ENCODE peak calls at places on chromosomes 16 and 17, in four cellular contexts. G, O, Z and J are unnamed samples.

GRCh38 chr16:50861926-50862325 is 120.0 kb downstream of the CYLD start:
- DNase-seq in Z (no peak), G (no peak), O (no peak), J (no peak)

GRCh38 chr16:9286930-9287329 is 195.5 kb downstream of the HAPSTR1 start:
- DNase-seq in G (no peak), Z (no peak), O (no peak), J (no peak)

GRCh38 chr17:13786000-13786598 is 184.4 kb upstream of the HS3ST3A1 start:
- DNase-seq in G (no peak), O (no peak), Z (no peak), J (no peak)

GRCh38 chr16:2592786-2593185 is 55.0 kb downstream of the PDPK1 start:
- DNase-seq in O (no peak), G (no peak), Z (no peak), J (no peak)

GRCh38 chr17:78683031-78683961 is 98.8 kb downstream of the CYTH1 start:
- DNase-seq in G (no peak), Z (no peak), O (no peak), J (no peak)

GRCh38 chr17:61396586-61397085 is 3.0 kb upstream of the TBX2 start:
- DNase-seq in O (no peak), G (no peak), Z (no peak), J (no peak)

GRCh38 chr16:27774779-27775178 is 224.8 kb downstream of the KATNIP start:
- DNase-seq in G (no peak), O (no peak), Z (no peak), J (no peak)

GRCh38 chr16:88907768-88908167 is 41.3 kb upstream of the PABPN1L start:
- DNase-seq in Z (no peak), G (no peak), O (no peak), J (no peak)

GRCh38 chr17:16442141-16442540 is 26.8 kb downstream of the TRPV2 start:
- DNase-seq in Z (no peak), G (no peak), O (no peak), J (no peak)

GRCh38 chr17:48483471-48484131 is 47.2 kb downstream of the HOXB1 start:
- DNase-seq in Z (no peak), O (no peak), G (no peak), J (no peak)

GRCh38 chr16:81181013-81181720 is 57.3 kb upstream of the BCO1 start:
- DNase-seq in Z (peak; percentile 72), O (peak; percentile 69), G (peak; percentile 62), J (no peak)

GRCh38 chr17:9371019-9371418 is 204.6 kb downstream of the STX8 start:
- DNase-seq in G (no peak), O (no peak), Z (no peak), J (no peak)

GRCh38 chr16:12531937-12532336 is 271.8 kb downstream of the CPPED1 start:
- DNase-seq in Z (peak; percentile 14), G (no peak), O (no peak), J (no peak)

GRCh38 chr16:72739577-72739976 is 308.4 kb downstream of the ZFHX3 start:
- DNase-seq in G (no peak), O (no peak), Z (no peak), J (no peak)

GRCh38 chr17:56592487-56593072 is 919 bp upstream of the NOG start:
- DNase-seq in Z (peak; percentile 86), G (peak; percentile 55), O (peak; percentile 52), J (peak; percentile 61)

GRCh38 chr17:82052638-82053059 is 951 bp downstream of the GPS1 start:
- DNase-seq in G (no peak), O (no peak), Z (no peak), J (no peak)

GRCh38 chr17:40452074-40452787 is 9.0 kb downstream of the IGFBP4 start:
- DNase-seq in G (no peak), Z (no peak), O (no peak), J (no peak)

GRCh38 chr16:51049678-51050378 is 101.2 kb downstream of the SALL1 start:
- DNase-seq in G (no peak), Z (no peak), O (no peak), J (no peak)

DNA sequence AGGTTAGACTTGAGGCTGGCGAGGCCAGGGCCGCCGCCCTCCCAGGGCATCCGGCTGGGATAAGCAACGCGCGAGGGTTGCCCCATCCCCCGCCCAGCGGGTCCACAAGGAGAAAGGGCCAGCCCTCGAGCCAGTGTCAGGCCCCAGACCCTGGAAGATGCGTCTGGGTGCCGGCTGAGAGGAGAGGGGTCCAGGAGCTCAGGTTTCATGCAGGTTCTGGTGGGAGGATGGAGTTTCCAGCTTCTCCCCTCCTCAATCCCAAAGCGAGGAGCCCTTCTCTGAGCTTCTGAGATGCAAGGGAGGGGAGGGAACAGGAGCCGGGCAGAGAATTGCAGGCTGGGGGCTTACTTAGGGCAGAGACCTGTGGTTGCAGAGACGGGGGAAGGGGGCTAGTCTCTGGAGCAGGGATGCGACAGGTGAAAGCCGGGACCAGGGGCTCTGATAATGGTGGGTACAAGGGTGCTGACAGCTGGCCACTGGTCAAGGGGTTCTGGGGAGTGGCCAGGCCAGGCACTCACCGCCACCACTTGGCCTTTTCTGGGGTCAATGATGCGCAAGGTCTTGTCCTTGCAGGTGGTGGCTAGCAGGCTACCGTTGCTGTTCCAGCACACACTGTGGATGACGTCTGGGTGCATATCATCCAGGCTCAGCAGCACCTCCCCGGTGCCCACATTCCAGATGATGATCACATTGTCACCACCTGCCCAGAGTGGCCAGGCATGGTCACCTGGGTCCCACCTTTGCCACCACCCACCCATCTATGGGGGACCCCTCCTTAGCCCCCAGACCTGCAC is 4.2 kb downstream of the CORO6 start:
- DNase-seq in Z (no peak), O (no peak), G (no peak), J (no peak)
- H3K4me3 ChIP-seq in Z (no peak overlapping the region), O (no peak overlapping the region), G (peak overlapping the region; percentile 47), J (no peak overlapping the region)

GRCh38 chr17:30506423-30506822 is 29.2 kb downstream of the GOSR1 start:
- DNase-seq in G (no peak), O (no peak), Z (no peak), J (no peak)
- H3K27ac ChIP-seq in G (no peak overlapping the region), O (no peak overlapping the region), Z (no peak overlapping the region), J (no peak overlapping the region)

DNA sequence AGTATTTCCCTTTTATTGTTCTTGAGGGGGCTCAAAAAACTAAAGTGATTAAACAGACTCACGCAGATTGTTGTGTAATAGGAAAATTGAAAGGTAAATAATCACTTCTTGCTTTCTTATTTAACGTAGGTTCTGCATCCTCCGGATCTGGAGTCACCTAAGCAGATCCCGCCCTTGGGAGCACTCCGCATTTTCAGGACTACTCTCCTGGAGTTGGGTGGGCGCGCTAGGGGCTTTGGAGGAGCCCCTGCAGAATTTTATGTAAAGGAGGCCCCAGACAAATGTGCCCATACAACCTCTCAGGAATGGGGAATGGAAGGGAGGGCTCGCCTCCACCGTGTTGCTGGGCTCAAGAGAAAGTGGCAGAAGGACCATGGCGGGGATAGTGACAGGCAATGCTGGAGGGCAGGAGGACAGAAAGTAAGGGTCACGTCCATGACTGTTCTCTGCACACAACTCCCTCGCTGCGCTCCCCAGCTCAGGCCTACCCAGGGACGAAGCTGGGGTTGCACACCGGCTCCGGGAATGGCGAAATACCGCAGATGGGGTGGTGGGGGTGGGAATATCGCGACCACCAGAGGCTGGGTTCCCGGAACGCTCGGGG is 8.3 kb downstream of the MT2A start:
- DNase-seq in Z (no peak), O (no peak), G (no peak), J (no peak)
- TF ChIP-seq CTCF in Z (no peak), O (no peak), G (no peak), J (no peak)

DNA sequence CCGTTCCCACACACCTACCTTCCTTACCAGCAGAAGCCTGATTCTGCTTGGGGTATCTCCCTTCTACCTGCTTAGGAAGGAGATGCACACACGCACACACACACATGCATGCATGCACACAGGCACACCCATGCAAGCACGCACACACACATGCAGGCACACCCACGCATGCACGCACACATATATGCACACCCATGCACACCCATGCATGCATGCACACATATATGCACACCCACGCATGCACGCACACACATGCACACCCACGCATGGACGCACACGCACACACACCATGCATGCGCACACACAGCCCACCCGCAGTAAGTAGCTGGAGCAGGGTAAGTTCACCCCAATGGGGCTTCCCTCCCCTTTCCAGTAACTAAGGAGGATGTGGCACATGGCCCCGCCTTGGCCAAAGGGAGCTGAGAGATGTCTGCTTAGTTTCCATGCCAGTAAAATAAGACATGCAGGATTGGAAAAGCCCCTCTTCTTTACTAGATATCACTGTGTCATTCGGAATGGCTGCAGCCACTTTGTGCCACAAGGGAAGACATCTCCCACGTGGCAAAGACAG is 33.7 kb downstream of the ADCY9 start:
- DNase-seq in O (no peak), Z (no peak), G (no peak), J (no peak)
- H3K4me3 ChIP-seq in O (no peak overlapping the region), Z (no peak overlapping the region), G (no peak overlapping the region), J (no peak overlapping the region)

DNA sequence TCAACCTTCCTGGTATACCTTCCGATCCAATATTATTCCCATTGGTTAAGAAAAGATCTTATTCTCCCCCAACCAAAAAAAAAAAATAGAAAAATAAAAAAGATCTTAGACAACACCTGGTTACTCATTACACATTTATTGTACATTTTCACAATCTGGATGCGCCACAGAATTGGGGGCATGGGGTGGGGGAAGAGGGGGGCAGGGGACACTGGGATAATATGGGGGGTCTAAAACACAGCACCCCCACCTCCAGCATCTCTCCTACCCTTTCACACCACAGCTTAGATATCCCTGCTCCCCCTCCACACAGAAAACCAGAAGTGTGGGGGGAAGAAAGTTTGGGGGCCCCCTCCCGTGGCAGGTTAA is 3.7 kb downstream of the VAMP2 start:
- DNase-seq in Z (no peak), O (no peak), G (no peak), J (no peak)
- H3K27ac ChIP-seq in Z (peak overlapping the region; percentile 99), O (peak overlapping the region; percentile 98), G (no peak overlapping the region), J (no peak overlapping the region)

DNA sequence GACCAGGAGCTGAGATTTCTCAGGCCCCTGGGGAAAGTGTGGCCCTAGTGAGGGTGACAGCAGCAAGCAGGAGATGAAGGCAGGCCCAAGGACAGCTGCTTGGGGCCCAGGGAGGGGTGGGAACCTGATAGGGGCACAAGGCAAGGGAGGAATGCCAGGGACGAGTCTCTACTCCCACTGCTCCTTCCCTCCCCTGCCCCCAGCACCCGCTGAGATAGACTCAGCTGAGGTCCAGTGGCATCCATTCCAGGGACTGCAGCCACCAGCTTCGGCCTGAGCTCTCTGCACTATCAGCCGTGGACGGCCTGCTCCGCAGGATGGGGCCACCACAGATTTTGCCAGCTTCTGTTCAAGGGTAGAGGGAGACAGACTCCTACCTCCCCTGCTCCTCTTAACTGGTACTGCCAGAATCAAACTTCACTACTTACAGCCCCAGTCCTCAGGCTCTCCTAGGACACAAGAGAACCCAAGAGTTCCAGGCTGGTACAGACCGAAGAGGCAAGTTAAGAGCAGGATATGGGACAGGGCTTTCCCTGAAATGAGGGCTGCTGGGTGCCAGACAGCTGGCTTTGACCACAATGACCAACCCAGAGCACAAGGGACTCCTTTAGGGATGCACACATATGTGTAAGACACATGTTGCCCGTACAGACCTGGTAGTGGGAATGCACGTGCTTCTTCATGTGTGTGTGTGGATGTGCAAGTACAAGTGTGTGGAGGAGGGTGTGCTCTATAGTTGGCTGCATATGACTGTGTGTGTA is 5.5 kb downstream of the CACNB1 start:
- DNase-seq in O (no peak), Z (no peak), G (no peak), J (no peak)
- TF ChIP-seq CTCF in O (no peak), Z (no peak), G (no peak), J (no peak)

GRCh38 chr16:74143171-74143570 is 153.4 kb upstream of the PSMD7 start:
- DNase-seq in G (no peak), O (no peak), Z (no peak), J (no peak)

GRCh38 chr16:74140557-74140956 is 156.1 kb upstream of the PSMD7 start:
- DNase-seq in G (no peak), O (no peak), Z (no peak), J (no peak)

GRCh38 chr16:74146643-74147042 is 150.0 kb upstream of the PSMD7 start:
- DNase-seq in O (no peak), G (no peak), Z (no peak), J (no peak)

GRCh38 chr16:74141015-74141414 is 155.6 kb upstream of the PSMD7 start:
- DNase-seq in Z (no peak), G (no peak), O (no peak), J (no peak)
- H3K4me3 ChIP-seq in Z (no peak overlapping the region), G (no peak overlapping the region), O (no peak overlapping the region), J (no peak overlapping the region)